ENCODE peak calls at places on chromosomes 7 and 10, in seven cellular contexts. One of them, this sample, is unnamed.

GRCh38 chr7:25495342-25495855 is 267.1 kb upstream of the NPVF start:
- DNase-seq in heart left ventricle: no peak
- DNase-seq in aorta: no peak
- DNase-seq in NCI-H2107: peak
- DNase-seq in T-helper 1 cell: no peak
- DNase-seq in left cardiac atrium: peak
- DNase-seq in hepatocyte: peak
- DNase-seq in this sample: no peak

GRCh38 chr10:114917927-114918672 is 19.9 kb upstream of the TRUB1 start:
- DNase-seq in heart left ventricle: no peak
- DNase-seq in aorta: no peak
- DNase-seq in NCI-H2107: no peak
- DNase-seq in T-helper 1 cell: no peak
- DNase-seq in left cardiac atrium: no peak
- DNase-seq in hepatocyte: peak
- DNase-seq in this sample: no peak

GRCh38 chr7:2652736-2653060 is 20.9 kb downstream of the TTYH3 start:
- DNase-seq in heart left ventricle: peak
- DNase-seq in aorta: no peak
- DNase-seq in NCI-H2107: no peak
- DNase-seq in T-helper 1 cell: no peak
- DNase-seq in left cardiac atrium: no peak
- DNase-seq in hepatocyte: no peak
- DNase-seq in this sample: no peak

GRCh38 chr10:68099736-68100135 is 9.6 kb upstream of the MYPN start:
- DNase-seq in heart left ventricle: no peak
- DNase-seq in aorta: no peak
- DNase-seq in NCI-H2107: no peak
- DNase-seq in T-helper 1 cell: no peak
- DNase-seq in left cardiac atrium: no peak
- DNase-seq in hepatocyte: no peak
- DNase-seq in this sample: no peak

GRCh38 chr7:25680636-25681035 is 452.4 kb upstream of the NPVF start:
- DNase-seq in heart left ventricle: no peak
- DNase-seq in aorta: no peak
- DNase-seq in NCI-H2107: no peak
- DNase-seq in T-helper 1 cell: no peak
- DNase-seq in left cardiac atrium: no peak
- DNase-seq in hepatocyte: no peak
- DNase-seq in this sample: no peak

GRCh38 chr7:114922652-114923402 is 933 bp downstream of the MDFIC start:
- DNase-seq in heart left ventricle: peak
- DNase-seq in aorta: peak
- DNase-seq in NCI-H2107: no peak
- DNase-seq in T-helper 1 cell: peak
- DNase-seq in left cardiac atrium: peak
- DNase-seq in hepatocyte: peak
- DNase-seq in this sample: peak

GRCh38 chr7:34091330-34091917 is 186.1 kb downstream of the BMPER start:
- DNase-seq in heart left ventricle: no peak
- DNase-seq in aorta: no peak
- DNase-seq in NCI-H2107: no peak
- DNase-seq in T-helper 1 cell: no peak
- DNase-seq in left cardiac atrium: no peak
- DNase-seq in hepatocyte: peak
- DNase-seq in this sample: peak

GRCh38 chr10:5945561-5946418 is 31.6 kb downstream of the IL15RA start:
- DNase-seq in heart left ventricle: peak
- DNase-seq in aorta: peak
- DNase-seq in NCI-H2107: no peak
- DNase-seq in T-helper 1 cell: no peak
- DNase-seq in left cardiac atrium: peak
- DNase-seq in hepatocyte: peak
- DNase-seq in this sample: peak

GRCh38 chr10:21090609-21091082 is 193.5 kb upstream of the NEBL start:
- DNase-seq in heart left ventricle: no peak
- DNase-seq in aorta: no peak
- DNase-seq in NCI-H2107: no peak
- DNase-seq in T-helper 1 cell: no peak
- DNase-seq in left cardiac atrium: no peak
- DNase-seq in hepatocyte: no peak
- DNase-seq in this sample: peak

GRCh38 chr10:104117839-104118323 is 4.1 kb upstream of the SFR1 start:
- DNase-seq in heart left ventricle: no peak
- DNase-seq in aorta: no peak
- DNase-seq in NCI-H2107: no peak
- DNase-seq in T-helper 1 cell: no peak
- DNase-seq in left cardiac atrium: no peak
- DNase-seq in hepatocyte: peak
- DNase-seq in this sample: no peak

GRCh38 chr7:75688200-75689136 is 50.3 kb downstream of the HIP1 start:
- DNase-seq in heart left ventricle: peak
- DNase-seq in aorta: no peak
- DNase-seq in NCI-H2107: peak
- DNase-seq in T-helper 1 cell: no peak
- DNase-seq in left cardiac atrium: no peak
- DNase-seq in hepatocyte: no peak
- DNase-seq in this sample: no peak

GRCh38 chr7:37452346-37452745 is 3.7 kb upstream of the ELMO1 start:
- DNase-seq in heart left ventricle: no peak
- DNase-seq in aorta: no peak
- DNase-seq in NCI-H2107: no peak
- DNase-seq in T-helper 1 cell: no peak
- DNase-seq in left cardiac atrium: no peak
- DNase-seq in hepatocyte: no peak
- DNase-seq in this sample: no peak

GRCh38 chr7:123748171-123748733 is 551 bp downstream of the WASL start:
- DNase-seq in heart left ventricle: peak
- DNase-seq in aorta: peak
- DNase-seq in NCI-H2107: no peak
- DNase-seq in T-helper 1 cell: peak
- DNase-seq in left cardiac atrium: peak
- DNase-seq in hepatocyte: peak
- DNase-seq in this sample: peak

GRCh38 chr7:2864999-2865670 is 21.0 kb upstream of the GNA12 start:
- DNase-seq in heart left ventricle: peak
- DNase-seq in aorta: peak
- DNase-seq in NCI-H2107: no peak
- DNase-seq in T-helper 1 cell: peak
- DNase-seq in left cardiac atrium: peak
- DNase-seq in hepatocyte: peak
- DNase-seq in this sample: peak

GRCh38 chr10:34998940-34999339 is 91.2 kb downstream of the CUL2 start:
- DNase-seq in heart left ventricle: no peak
- DNase-seq in aorta: no peak
- DNase-seq in NCI-H2107: no peak
- DNase-seq in T-helper 1 cell: no peak
- DNase-seq in left cardiac atrium: no peak
- DNase-seq in hepatocyte: no peak
- DNase-seq in this sample: no peak

GRCh38 chr7:99390941-99391602 is 16.5 kb downstream of the ARPC1B start:
- DNase-seq in heart left ventricle: peak
- DNase-seq in aorta: no peak
- DNase-seq in NCI-H2107: no peak
- DNase-seq in T-helper 1 cell: no peak
- DNase-seq in left cardiac atrium: no peak
- DNase-seq in hepatocyte: no peak
- DNase-seq in this sample: peak

GRCh38 chr10:18583575-18584270 is 67.7 kb downstream of the NSUN6 start:
- DNase-seq in heart left ventricle: no peak
- DNase-seq in aorta: no peak
- DNase-seq in NCI-H2107: no peak
- DNase-seq in T-helper 1 cell: no peak
- DNase-seq in left cardiac atrium: no peak
- DNase-seq in hepatocyte: no peak
- DNase-seq in this sample: peak

GRCh38 chr7:80287400-80288174 is 153.0 kb downstream of the GNAI1 start:
- DNase-seq in heart left ventricle: no peak
- DNase-seq in aorta: no peak
- DNase-seq in NCI-H2107: no peak
- DNase-seq in T-helper 1 cell: no peak
- DNase-seq in left cardiac atrium: no peak
- DNase-seq in hepatocyte: no peak
- DNase-seq in this sample: no peak

GRCh38 chr10:80356563-80356999 is at the start of the genes DYDC1 and DYDC2:
- DNase-seq in heart left ventricle: peak
- DNase-seq in aorta: peak
- DNase-seq in NCI-H2107: peak
- DNase-seq in T-helper 1 cell: no peak
- DNase-seq in left cardiac atrium: peak
- DNase-seq in hepatocyte: peak
- DNase-seq in this sample: no peak

GRCh38 chr7:26365077-26365896 is 73.6 kb downstream of the SNX10 start:
- DNase-seq in heart left ventricle: no peak
- DNase-seq in aorta: no peak
- DNase-seq in NCI-H2107: peak
- DNase-seq in T-helper 1 cell: no peak
- DNase-seq in left cardiac atrium: no peak
- DNase-seq in hepatocyte: peak
- DNase-seq in this sample: peak

GRCh38 chr7:151201344-151201743 is 8.9 kb downstream of the H2BK1 start:
- DNase-seq in heart left ventricle: no peak
- DNase-seq in aorta: no peak
- DNase-seq in NCI-H2107: no peak
- DNase-seq in T-helper 1 cell: no peak
- DNase-seq in left cardiac atrium: no peak
- DNase-seq in hepatocyte: no peak
- DNase-seq in this sample: no peak

GRCh38 chr10:59557052-59557451 is 152.6 kb downstream of the SLC16A9 start:
- DNase-seq in heart left ventricle: no peak
- DNase-seq in aorta: no peak
- DNase-seq in NCI-H2107: no peak
- DNase-seq in T-helper 1 cell: no peak
- DNase-seq in left cardiac atrium: no peak
- DNase-seq in hepatocyte: no peak
- DNase-seq in this sample: no peak

GRCh38 chr10:32055478-32056135 is 618 bp downstream of the KIF5B start:
- DNase-seq in heart left ventricle: peak
- DNase-seq in aorta: peak
- DNase-seq in NCI-H2107: peak
- DNase-seq in T-helper 1 cell: peak
- DNase-seq in left cardiac atrium: peak
- DNase-seq in hepatocyte: peak
- DNase-seq in this sample: peak

GRCh38 chr10:21727452-21728168 is 193.6 kb downstream of the MLLT10 start:
- DNase-seq in heart left ventricle: no peak
- DNase-seq in aorta: no peak
- DNase-seq in NCI-H2107: no peak
- DNase-seq in T-helper 1 cell: no peak
- DNase-seq in left cardiac atrium: no peak
- DNase-seq in hepatocyte: peak
- DNase-seq in this sample: peak

GRCh38 chr10:6522230-6522629 is 57.8 kb downstream of the PRKCQ start:
- DNase-seq in heart left ventricle: no peak
- DNase-seq in aorta: no peak
- DNase-seq in NCI-H2107: no peak
- DNase-seq in T-helper 1 cell: no peak
- DNase-seq in left cardiac atrium: no peak
- DNase-seq in hepatocyte: no peak
- DNase-seq in this sample: no peak

GRCh38 chr10:95241533-95241932 is 47.5 kb downstream of the ACSM6 start:
- DNase-seq in heart left ventricle: no peak
- DNase-seq in aorta: no peak
- DNase-seq in NCI-H2107: peak
- DNase-seq in T-helper 1 cell: no peak
- DNase-seq in left cardiac atrium: no peak
- DNase-seq in hepatocyte: no peak
- DNase-seq in this sample: no peak

GRCh38 chr7:22578048-22578770 is 78.2 kb upstream of the STEAP1B start:
- DNase-seq in heart left ventricle: no peak
- DNase-seq in aorta: no peak
- DNase-seq in NCI-H2107: no peak
- DNase-seq in T-helper 1 cell: no peak
- DNase-seq in left cardiac atrium: no peak
- DNase-seq in hepatocyte: no peak
- DNase-seq in this sample: peak

GRCh38 chr7:26291699-26292538 is at the start of gene SNX10:
- DNase-seq in heart left ventricle: peak
- DNase-seq in aorta: peak
- DNase-seq in NCI-H2107: peak
- DNase-seq in T-helper 1 cell: peak
- DNase-seq in left cardiac atrium: peak
- DNase-seq in hepatocyte: peak
- DNase-seq in this sample: peak

GRCh38 chr10:129972966-129973673 is 9.0 kb upstream of the EBF3 start:
- DNase-seq in heart left ventricle: no peak
- DNase-seq in aorta: no peak
- DNase-seq in NCI-H2107: no peak
- DNase-seq in T-helper 1 cell: no peak
- DNase-seq in left cardiac atrium: no peak
- DNase-seq in hepatocyte: no peak
- DNase-seq in this sample: no peak

GRCh38 chr7:25926891-25927625 is 224.9 kb upstream of the NFE2L3 start:
- DNase-seq in heart left ventricle: no peak
- DNase-seq in aorta: no peak
- DNase-seq in NCI-H2107: no peak
- DNase-seq in T-helper 1 cell: no peak
- DNase-seq in left cardiac atrium: no peak
- DNase-seq in hepatocyte: no peak
- DNase-seq in this sample: peak

GRCh38 chr7:13880789-13881188 is 108.7 kb downstream of the ETV1 start:
- DNase-seq in heart left ventricle: no peak
- DNase-seq in aorta: no peak
- DNase-seq in NCI-H2107: no peak
- DNase-seq in T-helper 1 cell: no peak
- DNase-seq in left cardiac atrium: no peak
- DNase-seq in hepatocyte: no peak
- DNase-seq in this sample: no peak

This sample was measured in MV-4-11.